ENCODE peak calls at places on chromosomes 6 and 20, in nine cellular contexts. U is sigmoid colon; F is AG08395; E is skeletal muscle cell; T is A172; P is stimulated activated CD8-positive, alpha-beta memory T cell treated with anti-CD3 and anti-CD28 coated beads, Interleukin-7, amount 100 ng/mL, for 4 hours; B is fibroblast of gingiva; D is IMR-90; L is fibroblast of pulmonary artery. K is an unnamed sample.

GRCh38 chr6:7106752-7107577 is 796 bp upstream of the RREB1 start:
- DNase-seq in E (no peak), F (peak; percentile 60), U (peak; percentile 75), D (peak; percentile 16), P (peak; percentile 58), T (peak; percentile 16), L (no peak), B (no peak), K (peak; percentile 23)

GRCh38 chr20:3239867-3240775 is 1.1 kb upstream of the SLC4A11 start:
- DNase-seq in P (no peak), F (peak; percentile 45), E (no peak), B (no peak), T (no peak), D (no peak), L (peak; percentile 26), U (no peak), K (no peak)

GRCh38 chr6:43402819-43403218 is 24.5 kb upstream of the ABCC10 start:
- DNase-seq in U (no peak), E (no peak), D (no peak), L (no peak), B (no peak), F (no peak), P (no peak), T (no peak), K (no peak)

GRCh38 chr6:170174771-170175643 is 115.9 kb downstream of the DLL1 start:
- DNase-seq in T (no peak), E (no peak), D (no peak), B (no peak), U (no peak), P (no peak), F (no peak), L (no peak), K (no peak)

GRCh38 chr6:25202505-25202904 is 76.7 kb upstream of the CARMIL1 start:
- DNase-seq in E (peak; percentile 41), D (peak; percentile 89), P (no peak), U (no peak), F (peak; percentile 61), L (peak; percentile 81), B (peak; percentile 52), T (peak; percentile 75), K (no peak)

GRCh38 chr20:63132715-63133471 is 83.0 kb downstream of the YTHDF1 start:
- DNase-seq in E (no peak), L (no peak), U (peak; percentile 42), T (no peak), B (no peak), D (no peak), P (no peak), F (no peak), K (no peak)

GRCh38 chr6:106757722-106758467 is 128.5 kb downstream of the QRSL1 start:
- DNase-seq in E (no peak), P (no peak), T (no peak), U (no peak), L (no peak), B (no peak), D (no peak), F (no peak), K (no peak)

GRCh38 chr6:7939186-7939863 is 28.7 kb upstream of the TXNDC5 start:
- DNase-seq in U (no peak), E (no peak), B (peak; percentile 11), F (peak; percentile 40), D (no peak), T (no peak), P (no peak), L (peak; percentile 36), K (no peak)

GRCh38 chr6:2748183-2748582 is 2.5 kb downstream of the MYLK4 start:
- DNase-seq in B (no peak), T (no peak), F (no peak), E (no peak), P (no peak), L (no peak), U (no peak), D (no peak), K (peak; percentile 42)

GRCh38 chr6:5540375-5540774 is 279.1 kb downstream of the FARS2 start:
- DNase-seq in U (no peak), E (no peak), F (peak; percentile 59), P (no peak), T (no peak), L (no peak), B (no peak), D (no peak), K (no peak)

GRCh38 chr20:45083127-45083526 is 17.8 kb downstream of the KCNS1 start:
- DNase-seq in F (no peak), U (no peak), P (no peak), T (no peak), D (no peak), E (no peak), L (no peak), B (no peak), K (no peak)

GRCh38 chr6:150028799-150029198 is 3.5 kb upstream of the RAET1L start:
- DNase-seq in P (no peak), E (no peak), F (no peak), L (no peak), D (no peak), U (no peak), B (no peak), T (no peak), K (peak; percentile 3)

GRCh38 chr6:1295420-1295819 is 16.5 kb upstream of the FOXQ1 start:
- DNase-seq in D (no peak), F (no peak), L (no peak), P (no peak), B (no peak), T (no peak), U (no peak), E (no peak), K (no peak)

GRCh38 chr6:96301023-96301422 is 220.6 kb upstream of the UFL1 start:
- DNase-seq in B (no peak), U (no peak), F (no peak), P (no peak), E (no peak), T (peak; percentile 20), D (no peak), L (no peak), K (no peak)

GRCh38 chr20:34604980-34605788 is 46.7 kb downstream of the MAP1LC3A start:
- DNase-seq in T (no peak), F (peak; percentile 79), D (peak; percentile 83), P (no peak), B (peak; percentile 53), L (peak; percentile 31), E (no peak), U (no peak), K (no peak)

GRCh38 chr20:45957021-45957941 is 14.7 kb downstream of the ZNF335 start:
- DNase-seq in D (no peak), T (no peak), B (no peak), F (no peak), U (peak; percentile 56), P (no peak), L (no peak), E (no peak), K (no peak)

GRCh38 chr6:25085761-25086160 is 150.0 kb upstream of the RIPOR2 start:
- DNase-seq in L (peak; percentile 58), F (no peak), P (no peak), B (no peak), T (no peak), E (no peak), D (no peak), U (no peak), K (no peak)

GRCh38 chr6:110485461-110485860 is 9.0 kb upstream of the SLC22A16 start:
- DNase-seq in E (no peak), B (no peak), F (no peak), U (no peak), T (no peak), D (no peak), L (no peak), P (no peak), K (no peak)

GRCh38 chr6:19028201-19028600 is 641.1 kb downstream of the RNF144B start:
- DNase-seq in T (no peak), L (no peak), U (no peak), D (no peak), E (no peak), P (no peak), B (no peak), F (no peak), K (no peak)

GRCh38 chr6:20652691-20653479 is 118.6 kb downstream of the CDKAL1 start:
- DNase-seq in U (no peak), E (no peak), B (no peak), P (no peak), F (no peak), T (no peak), L (peak; percentile 75), D (peak; percentile 43), K (no peak)